ENCODE peak calls at places on chromosomes 1 and 21, in nine cellular contexts. N, S, L, H, J, T, P, D and Z are unnamed samples.

GRCh38 chr1:242712248-242712647 is 187.8 kb upstream of the PLD5 start:
- DNase-seq in J (no peak), D (no peak), T (no peak), L (no peak), S (no peak), N (no peak), H (no peak), P (no peak), Z (no peak)

GRCh38 chr1:245019904-245020486 is 134.8 kb upstream of the KIF26B start:
- DNase-seq in N (no peak), P (no peak), D (no peak), T (no peak), L (no peak), J (no peak), H (no peak), S (no peak), Z (no peak)

GRCh38 chr21:18522181-18522771 is 118.7 kb upstream of the TMPRSS15 start:
- DNase-seq in D (no peak), L (no peak), P (no peak), S (peak), T (no peak), H (peak), N (no peak), J (no peak), Z (no peak)

GRCh38 chr1:63693956-63694607 is 79.7 kb upstream of the ROR1 start:
- DNase-seq in N (no peak), J (no peak), T (no peak), L (peak), P (peak), S (no peak), H (no peak), D (no peak), Z (no peak)

GRCh38 chr21:16145479-16145878 is 415.7 kb downstream of the USP25 start:
- DNase-seq in N (no peak), H (no peak), D (no peak), P (no peak), S (no peak), T (no peak), J (peak), L (no peak), Z (no peak)

GRCh38 chr1:58852731-58853485 is 69.1 kb upstream of the JUN start:
- DNase-seq in T (no peak), P (no peak), S (no peak), D (no peak), N (no peak), J (no peak), L (no peak), H (no peak), Z (no peak)

GRCh38 chr1:226908913-226909312 is 31.2 kb upstream of the COQ8A start:
- DNase-seq in S (no peak), L (no peak), H (no peak), P (no peak), D (no peak), N (no peak), J (no peak), T (no peak), Z (no peak)

GRCh38 chr21:43363506-43364260 is 63.2 kb downstream of the SIK1 start:
- DNase-seq in H (no peak), S (no peak), J (peak), D (no peak), N (no peak), P (no peak), T (no peak), L (no peak), Z (no peak)

GRCh38 chr1:114314098-114314497 is 160.4 kb upstream of the SYT6 start:
- DNase-seq in N (no peak), L (no peak), J (no peak), T (no peak), H (no peak), D (no peak), P (peak), S (no peak), Z (no peak)

GRCh38 chr1:47690341-47691244 is 252.7 kb downstream of the FOXD2 start:
- DNase-seq in J (no peak), S (no peak), D (peak), T (no peak), P (no peak), H (no peak), N (no peak), L (no peak), Z (peak)

GRCh38 chr21:32549454-32549853 is 35.9 kb downstream of the TCP10L start:
- DNase-seq in P (no peak), S (no peak), T (no peak), H (no peak), N (no peak), L (no peak), J (no peak), D (no peak), Z (no peak)

GRCh38 chr1:37778654-37779053 is 13.7 kb upstream of the EPHA10 start:
- DNase-seq in S (no peak), D (no peak), N (no peak), H (no peak), J (no peak), T (no peak), P (no peak), L (no peak), Z (no peak)

GRCh38 chr1:173341307-173341706 is 134.2 kb upstream of the TNFSF4 start:
- DNase-seq in H (peak), P (peak), N (no peak), T (no peak), S (no peak), L (no peak), J (no peak), D (no peak), Z (no peak)

GRCh38 chr1:95369985-95370670 is 136.1 kb downstream of the RWDD3 start:
- DNase-seq in D (no peak), H (no peak), L (no peak), J (no peak), P (no peak), S (peak), T (no peak), N (no peak), Z (no peak)

GRCh38 chr1:27331426-27331825 is 9.5 kb downstream of the TMEM222 start:
- DNase-seq in H (no peak), S (no peak), T (no peak), N (no peak), P (no peak), L (no peak), J (no peak), D (no peak), Z (no peak)

GRCh38 chr1:248618878-248619277 is 16.0 kb downstream of the OR2T11 start:
- DNase-seq in L (peak), S (no peak), P (peak), D (peak), J (no peak), T (peak), N (no peak), H (peak), Z (no peak)

GRCh38 chr1:204650911-204651570 is 34.5 kb downstream of the LRRN2 start:
- DNase-seq in S (peak), J (no peak), D (peak), H (no peak), L (no peak), T (no peak), N (no peak), P (peak), Z (no peak)

GRCh38 chr1:229229721-229230135 is 41.2 kb upstream of the RAB4A start:
- DNase-seq in D (peak), N (no peak), T (peak), H (peak), J (no peak), L (no peak), S (peak), P (peak), Z (no peak)

GRCh38 chr21:36615274-36615964 is 83.5 kb upstream of the SIM2 start:
- DNase-seq in L (no peak), N (no peak), T (no peak), D (no peak), S (no peak), P (no peak), J (no peak), H (no peak), Z (no peak)

GRCh38 chr1:2468041-2468472 is 8.0 kb upstream of the PLCH2 start:
- DNase-seq in J (no peak), L (peak), D (no peak), N (peak), H (peak), S (peak), P (no peak), T (peak), Z (no peak)

GRCh38 chr21:31386006-31386405 is 41.9 kb upstream of the TIAM1 start:
- DNase-seq in H (no peak), T (no peak), L (no peak), S (no peak), P (no peak), D (no peak), N (no peak), J (no peak), Z (no peak)

GRCh38 chr1:22328331-22329170 is 123.1 kb upstream of the ZBTB40 start:
- DNase-seq in L (no peak), S (no peak), J (no peak), H (no peak), D (no peak), N (no peak), P (no peak), T (no peak), Z (peak)

GRCh38 chr21:45860493-45861155 is 120.9 kb upstream of the COL6A1 start:
- DNase-seq in P (no peak), L (no peak), T (no peak), H (no peak), J (no peak), S (no peak), N (no peak), D (no peak), Z (no peak)

GRCh38 chr1:60978421-60979357 is 103.7 kb upstream of the NFIA start:
- DNase-seq in S (peak), L (peak), H (peak), P (peak), T (peak), D (peak), N (no peak), J (no peak), Z (no peak)

GRCh38 chr1:209704584-209704983 is at the start of gene HSD11B1:
- DNase-seq in H (peak), S (peak), N (no peak), D (peak), T (peak), J (no peak), P (peak), L (no peak), Z (peak)

GRCh38 chr1:33443067-33443704 is 12.3 kb upstream of the PHC2 start:
- DNase-seq in J (no peak), S (no peak), L (no peak), N (no peak), D (no peak), H (peak), T (no peak), P (no peak), Z (no peak)

GRCh38 chr1:68785328-68785727 is 288.4 kb upstream of the DEPDC1 start:
- DNase-seq in T (no peak), P (no peak), H (no peak), L (no peak), S (no peak), D (no peak), J (no peak), N (no peak), Z (no peak)

GRCh38 chr1:68780919-68781318 is 284.0 kb upstream of the DEPDC1 start:
- DNase-seq in N (no peak), T (no peak), L (no peak), P (no peak), J (no peak), D (no peak), S (no peak), H (no peak), Z (no peak)

GRCh38 chr1:68777850-68778249 is 281.0 kb upstream of the DEPDC1 start:
- DNase-seq in L (no peak), D (no peak), H (no peak), S (no peak), P (no peak), N (no peak), T (no peak), J (no peak), Z (no peak)

GRCh38 chr1:68788762-68789161 is 291.9 kb upstream of the DEPDC1 start:
- DNase-seq in J (no peak), P (no peak), L (no peak), N (no peak), H (no peak), S (no peak), D (no peak), T (no peak), Z (no peak)

GRCh38 chr1:68782890-68783289 is 286.0 kb upstream of the DEPDC1 start:
- DNase-seq in D (no peak), J (no peak), N (no peak), S (no peak), T (no peak), H (no peak), P (no peak), L (no peak), Z (no peak)
- TF ChIP-seq CTCF in D (no peak), J (no peak), N (no peak), S (no peak), T (no peak), H (no peak), P (no peak), L (no peak), Z (no peak)

GRCh38 chr1:81873946-81874345 is 73.2 kb downstream of the ADGRL2 start:
- DNase-seq in T (no peak), H (no peak), J (no peak), P (peak), S (no peak), D (no peak), N (no peak), L (no peak), Z (no peak)
- TF ChIP-seq CTCF in T (no peak), H (no peak), J (no peak), P (no peak), S (no peak), D (no peak), N (no peak), L (no peak), Z (no peak)

GRCh38 chr1:174746024-174746808 is 253.5 kb upstream of the CACYBP start:
- DNase-seq in T (no peak), P (no peak), S (no peak), N (no peak), H (no peak), J (no peak), D (no peak), L (no peak), Z (no peak)

GRCh38 chr1:174744886-174745285 is 254.9 kb upstream of the CACYBP start:
- DNase-seq in S (no peak), H (no peak), P (peak), L (no peak), D (no peak), J (no peak), N (no peak), T (no peak), Z (no peak)

GRCh38 chr1:174743654-174744561 is 255.8 kb upstream of the CACYBP start:
- DNase-seq in T (no peak), S (peak), D (no peak), L (peak), H (peak), P (peak), J (no peak), N (no peak), Z (no peak)

GRCh38 chr1:174748603-174749002 is 251.1 kb upstream of the CACYBP start:
- DNase-seq in T (no peak), S (no peak), N (no peak), D (no peak), H (no peak), L (no peak), J (no peak), P (no peak), Z (no peak)

GRCh38 chr1:174747613-174748012 is 252.1 kb upstream of the CACYBP start:
- DNase-seq in T (no peak), H (no peak), N (no peak), D (no peak), P (no peak), L (no peak), J (no peak), S (no peak), Z (no peak)
- TF ChIP-seq CTCF in T (no peak), H (peak), N (no peak), D (no peak), P (peak), L (no peak), J (no peak), S (peak), Z (no peak)

GRCh38 chr1:7383671-7384070 is 387.4 kb upstream of the VAMP3 start:
- DNase-seq in J (no peak), P (no peak), T (no peak), L (no peak), S (no peak), N (no peak), H (no peak), D (peak), Z (no peak)
- TF ChIP-seq CTCF in J (no peak), P (no peak), T (no peak), L (no peak), S (no peak), N (no peak), H (no peak), D (no peak), Z (no peak)

DNA sequence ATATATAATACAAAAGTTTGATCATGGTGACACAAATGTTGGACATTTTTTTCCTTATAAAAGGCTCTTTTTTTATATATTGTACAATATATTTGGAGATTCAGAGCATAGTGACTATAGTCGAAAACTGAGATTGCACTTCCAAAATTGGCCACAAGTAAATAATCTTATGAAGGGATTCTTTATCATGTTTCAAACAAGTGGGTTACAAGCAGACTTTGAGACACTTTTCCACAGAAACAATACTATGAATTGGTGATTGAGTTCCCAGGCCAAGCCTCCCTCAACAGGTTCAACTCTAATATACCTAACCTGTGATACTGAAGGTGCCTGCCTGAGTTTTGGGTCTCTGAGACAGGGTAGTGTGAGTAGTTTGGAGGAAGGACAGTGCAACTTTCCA is 13.8 kb downstream of the LEPR start:
- DNase-seq in T (no peak), J (no peak), P (no peak), N (no peak), H (no peak), S (no peak), L (no peak), D (no peak), Z (no peak)
- TF ChIP-seq CTCF in T (no peak), J (no peak), P (no peak), N (no peak), H (peak), S (peak), L (no peak), D (no peak), Z (peak)

DNA sequence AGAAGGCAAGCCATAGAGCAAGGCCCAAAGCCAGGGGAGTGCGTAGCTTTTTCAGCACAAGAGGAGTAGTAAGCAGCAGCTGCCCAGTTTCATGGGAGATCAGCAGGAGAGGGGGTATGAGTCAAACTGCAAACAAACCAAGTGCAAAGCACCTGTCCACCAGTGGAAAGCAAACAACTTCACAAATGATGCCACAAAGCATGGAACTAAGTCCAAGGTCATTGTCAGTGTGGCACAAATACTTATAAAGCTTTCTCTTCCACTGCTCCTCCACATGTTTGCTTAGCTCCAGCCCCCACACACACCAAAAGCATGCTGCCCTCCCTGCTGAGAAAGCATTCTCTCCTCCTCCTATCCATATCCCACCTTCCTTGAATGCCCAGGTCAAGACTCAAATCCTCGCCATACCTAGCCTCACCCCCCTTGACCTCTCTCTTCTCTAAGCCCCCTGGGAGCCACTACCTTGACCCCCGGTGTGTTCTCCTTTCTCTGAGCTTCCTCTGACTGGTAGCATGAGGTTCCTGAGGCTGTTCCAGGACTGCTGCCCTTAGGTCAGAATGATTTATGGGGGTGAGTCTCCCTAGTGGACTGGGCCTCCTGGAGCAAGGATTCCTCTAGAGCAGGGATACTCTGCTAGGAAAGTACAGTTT is 70.4 kb downstream of the DMAP1 start:
- DNase-seq in S (peak), N (no peak), P (no peak), L (no peak), D (peak), T (peak), H (no peak), J (no peak), Z (no peak)
- TF ChIP-seq CTCF in S (no peak), N (no peak), P (no peak), L (no peak), D (no peak), T (no peak), H (no peak), J (no peak), Z (no peak)

DNA sequence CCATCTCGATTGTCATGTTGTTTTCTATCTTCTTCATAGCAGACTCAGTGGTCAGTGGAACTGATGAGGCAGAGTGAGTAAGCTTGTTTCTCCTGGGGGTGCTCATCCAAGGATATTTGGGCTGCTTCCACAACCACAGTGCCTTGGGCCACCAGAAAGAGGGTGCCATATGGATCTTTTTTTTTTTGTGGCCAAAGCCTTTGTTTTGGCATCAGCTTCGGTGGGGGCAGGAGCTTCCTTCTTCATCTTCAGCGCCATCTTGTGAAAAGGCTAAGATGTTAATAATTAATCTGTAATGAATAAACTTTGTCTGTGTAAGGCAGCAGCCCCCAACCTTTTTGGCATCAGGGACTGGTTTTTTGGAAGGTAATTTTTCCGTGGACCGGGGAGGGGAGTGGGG is 6.6 kb upstream of the PLPP3 start:
- DNase-seq in N (no peak), P (no peak), T (no peak), H (no peak), S (no peak), D (no peak), J (no peak), L (no peak), Z (no peak)
- TF ChIP-seq CTCF in N (no peak), P (no peak), T (no peak), H (no peak), S (no peak), D (no peak), J (no peak), L (no peak), Z (no peak)

DNA sequence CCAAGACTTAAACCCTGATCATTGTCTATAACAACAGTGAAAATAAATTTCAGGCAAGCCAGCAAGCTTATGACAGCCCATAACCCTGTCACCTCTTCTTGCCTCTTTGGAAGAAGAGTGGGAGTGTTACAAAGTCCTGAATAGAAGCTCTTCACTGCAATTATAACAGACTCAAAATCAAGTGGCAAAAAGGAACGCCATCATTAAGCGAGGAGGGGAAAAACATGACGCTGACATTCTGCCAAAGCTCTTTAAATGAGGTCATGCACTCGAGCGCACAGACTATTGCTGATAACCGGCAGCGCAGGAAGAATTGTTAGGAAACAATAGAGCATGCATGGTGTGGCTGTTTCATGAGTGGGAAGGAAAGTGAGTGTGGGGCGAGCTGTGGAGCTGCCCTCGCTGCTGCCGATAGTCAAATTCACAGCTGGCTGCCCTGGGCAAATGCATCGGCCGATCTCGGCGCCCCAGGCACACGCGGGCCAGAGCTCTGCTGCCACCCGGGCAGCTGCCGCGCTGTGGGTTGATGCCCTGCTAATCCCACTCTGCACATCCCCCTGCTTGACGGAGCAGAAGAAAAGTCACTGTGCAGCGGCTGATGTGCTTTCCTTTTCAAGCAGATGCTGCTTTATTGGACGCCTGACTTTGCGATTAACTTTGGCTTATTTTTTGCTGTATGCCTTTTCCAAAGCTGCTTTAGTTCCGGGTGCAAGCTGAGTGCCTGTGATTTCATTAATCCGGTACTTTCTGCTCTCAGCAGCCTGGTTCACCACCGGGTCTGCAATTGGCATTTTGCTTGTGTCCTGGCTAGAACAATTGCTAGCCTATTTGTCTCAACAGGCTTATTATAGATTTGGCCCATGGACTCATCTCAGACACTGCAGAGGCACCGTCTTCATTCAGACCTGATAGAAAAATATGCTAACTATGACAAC is 102.4 kb upstream of the ST6GALNAC5 start:
- DNase-seq in D (no peak), L (no peak), S (no peak), T (no peak), P (no peak), J (peak), H (peak), N (no peak), Z (no peak)
- TF ChIP-seq CTCF in D (no peak), L (no peak), S (no peak), T (no peak), P (no peak), J (no peak), H (no peak), N (no peak), Z (no peak)